ENCODE peak calls at places on chromosomes 1 and 21, in four cellular contexts. F is tibial artery, Z is GM20000, R is endothelial cell. J is an unnamed sample.
A peak's percentile ranks its signal among the peaks of the same experiment; 100 is the strongest.

GRCh38 chr1:170623171-170623570 is 40.8 kb upstream of the PRRX1 start:
- DNase-seq in F (no peak), Z (no peak), R (no peak), J (no peak)

GRCh38 chr1:163072658-163073057 is 3.5 kb downstream of the RGS4 start:
- DNase-seq in F (no peak), Z (no peak), R (no peak), J (no peak)

GRCh38 chr21:45300786-45301520 is 13.3 kb upstream of the POFUT2 start:
- DNase-seq in F (no peak), Z (no peak), R (no peak), J (no peak)

GRCh38 chr1:94862718-94863117 is 42.6 kb downstream of the SLC44A3 start:
- DNase-seq in F (no peak), Z (no peak), R (no peak), J (no peak)

GRCh38 chr1:150572918-150573647 is 6.3 kb downstream of the MCL1 start:
- DNase-seq in F (no peak), Z (no peak), R (no peak), J (no peak)

GRCh38 chr21:36747114-36747814 is 48.3 kb downstream of the SIM2 start:
- DNase-seq in F (no peak), Z (no peak), R (peak; percentile 31), J (no peak)

GRCh38 chr1:235503333-235504121 is 725 bp downstream of the B3GALNT2 start:
- DNase-seq in F (peak; percentile 58), Z (peak; percentile 51), R (peak; percentile 47), J (peak; percentile 66)

GRCh38 chr1:32239790-32240139 is 7.3 kb upstream of the FAM167B start:
- DNase-seq in F (no peak), Z (no peak), R (no peak), J (no peak)

GRCh38 chr1:180173952-180174351 is 19.3 kb downstream of the QSOX1 start:
- DNase-seq in F (peak; percentile 65), Z (no peak), R (no peak), J (no peak)

GRCh38 chr1:201016211-201016651 is 7.3 kb downstream of the KIF21B start:
- DNase-seq in F (no peak), Z (no peak), R (no peak), J (no peak)

GRCh38 chr1:31760901-31761470 is 3.2 kb downstream of the ADGRB2 start:
- DNase-seq in F (peak; percentile 49), Z (peak; percentile 85), R (peak; percentile 64), J (peak; percentile 87)

GRCh38 chr1:24141311-24141997 is 1.5 kb downstream of the IL22RA1 start:
- DNase-seq in F (no peak), Z (no peak), R (no peak), J (no peak)

GRCh38 chr21:29318354-29318753 is 19.6 kb downstream of the BACH1 start:
- DNase-seq in F (no peak), Z (no peak), R (no peak), J (no peak)

GRCh38 chr1:246836169-246836568 is 95.6 kb downstream of the AHCTF1 start:
- DNase-seq in F (no peak), Z (no peak), R (no peak), J (no peak)

GRCh38 chr1:40951943-40952743 is 27.4 kb upstream of the CTPS1 start:
- DNase-seq in F (peak; percentile 59), Z (peak; percentile 76), R (peak; percentile 83), J (peak; percentile 50)

GRCh38 chr1:178869114-178869697 is 1.7 kb downstream of the ANGPTL1 start:
- DNase-seq in F (no peak), Z (no peak), R (no peak), J (no peak)

GRCh38 chr1:21573475-21573874 is 64.3 kb downstream of the ALPL start:
- DNase-seq in F (no peak), Z (no peak), R (no peak), J (no peak)

DNA sequence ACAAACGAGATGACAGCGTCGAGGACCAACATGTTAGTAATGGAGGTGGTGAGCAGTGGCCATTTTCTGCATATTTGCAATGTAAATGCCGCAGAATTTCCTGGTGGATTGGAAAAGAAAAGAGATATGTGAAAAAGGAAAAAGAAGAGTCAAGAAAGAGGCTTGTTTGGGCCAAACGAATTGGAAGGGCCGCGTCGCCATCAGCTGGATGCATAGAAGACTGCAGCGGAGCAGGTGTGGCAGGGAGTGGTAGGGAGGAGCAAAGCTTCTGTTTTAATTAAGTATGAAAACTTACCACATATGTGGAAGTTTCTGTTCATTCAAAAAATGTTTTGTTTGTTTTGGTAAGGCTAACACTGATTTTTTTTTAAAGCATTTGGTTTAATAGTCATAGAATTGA is 690.7 kb downstream of the NCAM2 start:
- DNase-seq in F (no peak), Z (no peak), R (peak; percentile 31), J (no peak)
- TF ChIP-seq CTCF in F (no peak), Z (no peak), R (no peak), J (no peak)

DNA sequence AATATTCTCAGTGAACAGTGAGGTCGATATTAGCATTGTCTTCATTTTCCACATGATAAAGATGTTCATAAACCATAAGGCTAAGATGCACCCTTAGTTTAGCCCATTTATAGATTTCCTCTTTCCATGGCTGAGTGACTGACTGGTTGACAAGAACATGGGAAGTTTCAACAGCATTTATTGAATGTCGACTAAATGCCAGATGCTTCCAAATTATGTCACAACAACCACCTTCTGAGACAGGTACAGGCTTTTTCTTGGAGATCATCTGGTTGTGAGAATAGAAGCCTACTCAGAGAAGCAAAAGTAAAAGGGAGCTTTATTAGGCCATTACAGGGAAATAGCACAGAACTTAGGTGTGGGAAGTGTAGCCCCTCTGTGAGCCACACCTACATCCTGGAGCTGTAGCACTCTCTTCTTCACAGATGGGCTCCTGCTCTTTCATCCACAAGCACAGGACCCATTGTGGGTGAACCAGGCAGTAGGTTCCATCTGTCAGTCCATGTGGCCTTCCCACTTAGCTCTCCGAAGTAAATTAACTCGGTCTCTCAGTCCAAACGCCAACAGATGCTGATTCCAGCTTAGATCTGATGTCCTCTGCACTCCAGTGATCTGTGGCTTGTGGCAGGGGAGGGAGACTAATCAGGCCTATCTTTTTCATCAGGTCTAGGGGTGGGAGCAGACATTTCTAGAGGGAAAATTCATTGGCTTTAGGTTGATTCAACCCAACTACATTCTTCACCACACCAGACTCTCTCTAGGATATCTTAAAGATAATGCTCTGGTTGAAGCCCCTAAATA is 14.3 kb downstream of the ATP2B4 start:
- DNase-seq in F (no peak), Z (no peak), R (no peak), J (no peak)
- TF ChIP-seq CTCF in F (no peak), Z (no peak), R (no peak), J (no peak)

GRCh38 chr1:215526147-215526845 is 40.8 kb upstream of the KCTD3 start:
- DNase-seq in F (no peak), Z (peak; percentile 29), R (no peak), J (no peak)

GRCh38 chr1:215521279-215521678 is 45.8 kb upstream of the KCTD3 start:
- DNase-seq in F (no peak), Z (no peak), R (no peak), J (no peak)

GRCh38 chr1:215526846-215527151 is 40.3 kb upstream of the KCTD3 start:
- DNase-seq in F (no peak), Z (no peak), R (no peak), J (no peak)

GRCh38 chr1:215523906-215524305 is 43.2 kb upstream of the KCTD3 start:
- DNase-seq in F (no peak), Z (no peak), R (no peak), J (no peak)

GRCh38 chr1:215523128-215523861 is 43.8 kb upstream of the KCTD3 start:
- DNase-seq in F (no peak), Z (no peak), R (no peak), J (no peak)
- TF ChIP-seq CTCF in F (no peak), Z (no peak), R (no peak), J (no peak)

DNA sequence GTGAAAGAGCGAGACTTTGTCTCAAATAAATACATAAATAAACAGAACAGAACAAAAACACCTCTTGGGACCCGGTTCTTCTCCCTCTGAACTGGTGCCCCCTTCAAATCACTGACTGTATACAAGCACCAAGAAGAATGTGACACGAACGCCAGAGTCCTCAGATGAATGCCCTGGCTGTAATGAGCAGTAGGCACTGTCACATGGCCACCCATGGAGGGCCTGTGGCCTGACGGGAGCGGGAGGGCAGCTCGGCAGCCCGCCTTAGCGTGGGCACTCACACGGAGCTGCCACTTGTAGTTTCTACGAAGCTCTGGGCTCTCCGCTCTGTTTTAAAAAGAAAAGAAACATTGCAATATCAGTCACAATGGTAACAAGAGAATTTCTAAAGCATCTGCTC is 146.0 kb downstream of the PEX14 start:
- DNase-seq in F (no peak), Z (no peak), R (no peak), J (no peak)
- TF ChIP-seq CTCF in F (no peak), Z (no peak), R (no peak), J (no peak)

DNA sequence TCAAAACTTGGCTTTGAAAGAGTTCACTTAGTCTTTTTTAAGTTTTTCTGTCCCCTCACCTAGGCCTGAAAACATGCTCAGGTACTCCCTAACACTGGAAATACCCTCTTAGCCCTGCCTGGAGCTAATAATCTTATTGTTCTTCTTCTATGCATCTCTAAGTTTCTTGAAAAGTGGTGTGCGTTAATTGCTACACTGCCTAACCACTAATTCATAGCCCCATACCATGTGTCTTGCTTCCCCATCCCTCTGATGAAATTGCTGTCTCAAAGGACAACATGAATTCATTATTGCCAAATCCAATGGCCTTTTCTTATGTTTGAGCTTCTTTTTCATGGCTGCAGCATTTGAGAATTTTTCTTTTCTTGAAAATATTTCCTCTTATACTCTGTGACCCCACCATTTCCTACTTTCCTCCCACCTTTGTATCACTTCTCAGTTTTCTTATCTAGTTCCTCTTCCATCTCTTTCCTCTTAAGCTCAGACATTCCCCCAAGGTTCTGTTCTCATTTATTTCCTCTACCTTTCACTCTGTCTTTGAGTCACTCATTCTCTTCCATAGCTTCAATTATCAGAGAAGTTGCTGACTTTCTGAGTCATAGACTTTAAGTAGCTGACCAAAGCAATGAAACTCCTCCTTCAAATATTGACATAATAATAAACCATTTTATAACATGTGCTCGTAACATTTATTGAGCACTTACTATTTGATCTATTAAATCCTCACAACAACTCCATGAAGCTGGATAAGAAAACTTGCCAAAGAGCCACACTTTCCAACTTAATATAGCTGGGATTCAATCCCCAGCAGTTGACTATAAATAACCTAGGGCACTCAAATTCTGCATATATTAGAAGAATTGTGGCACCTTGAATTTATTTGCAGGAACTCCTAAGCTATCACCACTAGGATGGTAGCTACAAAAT is 35.5 kb upstream of the ATP6V1G3 start:
- DNase-seq in F (no peak), Z (peak; percentile 15), R (no peak), J (no peak)
- TF ChIP-seq CTCF in F (no peak), Z (no peak), R (no peak), J (no peak)

GRCh38 chr1:167128261-167129227 is 34.7 kb downstream of the STYXL2 start:
- DNase-seq in F (no peak), Z (no peak), R (no peak), J (no peak)
- TF ChIP-seq CTCF in F (no peak), Z (no peak), R (no peak), J (no peak)

GRCh38 chr1:6035265-6035664 is 10.4 kb upstream of the KCNAB2 start:
- DNase-seq in F (no peak), Z (no peak), R (no peak), J (no peak)
- TF ChIP-seq CTCF in F (no peak), Z (no peak), R (no peak), J (no peak)

J was measured in CD14-positive monocyte.